ENCODE peak calls at places on chromosomes 13 and 19, in seven cellular contexts. M, G, J, U, B, N and I are unnamed samples.

GRCh38 chr13:40096357-40096911 is 441.0 kb downstream of the COG6 start:
- DNase-seq in M (no peak), G (peak), J (no peak), U (no peak), B (no peak), N (no peak), I (no peak)

GRCh38 chr13:51330741-51331140 is 8.8 kb upstream of the SERPINE3 start:
- DNase-seq in M (no peak), G (no peak), J (no peak), U (peak), B (no peak), N (no peak), I (no peak)

GRCh38 chr13:46154136-46154854 is 27.7 kb downstream of the LCP1 start:
- DNase-seq in M (peak), G (no peak), J (no peak), U (no peak), B (no peak), N (no peak), I (no peak)

GRCh38 chr19:41327499-41328156 is 17.7 kb downstream of the CCDC97 start:
- DNase-seq in M (peak), G (peak), J (peak), U (peak), B (peak), N (peak), I (peak)

GRCh38 chr19:39500543-39500942 is 1.8 kb downstream of the DLL3 start:
- DNase-seq in M (no peak), G (no peak), J (no peak), U (no peak), B (no peak), N (no peak), I (no peak)

GRCh38 chr13:49185264-49185663 is 34.9 kb upstream of the MLNR start:
- DNase-seq in M (no peak), G (no peak), J (no peak), U (no peak), B (peak), N (no peak), I (peak)

GRCh38 chr13:24286624-24287023 is 22.8 kb upstream of the C1QTNF9 start:
- DNase-seq in M (no peak), G (no peak), J (no peak), U (no peak), B (no peak), N (no peak), I (no peak)

GRCh38 chr13:41145136-41145908 is 12.7 kb upstream of the KBTBD6 start:
- DNase-seq in M (peak), G (no peak), J (no peak), U (peak), B (peak), N (no peak), I (no peak)

GRCh38 chr19:44863990-44864389 is 17.9 kb downstream of the NECTIN2 start:
- DNase-seq in M (no peak), G (no peak), J (no peak), U (no peak), B (no peak), N (no peak), I (no peak)

GRCh38 chr13:43720780-43721397 is 65.9 kb downstream of the ENOX1 start:
- DNase-seq in M (peak), G (no peak), J (no peak), U (no peak), B (peak), N (no peak), I (peak)

DNA sequence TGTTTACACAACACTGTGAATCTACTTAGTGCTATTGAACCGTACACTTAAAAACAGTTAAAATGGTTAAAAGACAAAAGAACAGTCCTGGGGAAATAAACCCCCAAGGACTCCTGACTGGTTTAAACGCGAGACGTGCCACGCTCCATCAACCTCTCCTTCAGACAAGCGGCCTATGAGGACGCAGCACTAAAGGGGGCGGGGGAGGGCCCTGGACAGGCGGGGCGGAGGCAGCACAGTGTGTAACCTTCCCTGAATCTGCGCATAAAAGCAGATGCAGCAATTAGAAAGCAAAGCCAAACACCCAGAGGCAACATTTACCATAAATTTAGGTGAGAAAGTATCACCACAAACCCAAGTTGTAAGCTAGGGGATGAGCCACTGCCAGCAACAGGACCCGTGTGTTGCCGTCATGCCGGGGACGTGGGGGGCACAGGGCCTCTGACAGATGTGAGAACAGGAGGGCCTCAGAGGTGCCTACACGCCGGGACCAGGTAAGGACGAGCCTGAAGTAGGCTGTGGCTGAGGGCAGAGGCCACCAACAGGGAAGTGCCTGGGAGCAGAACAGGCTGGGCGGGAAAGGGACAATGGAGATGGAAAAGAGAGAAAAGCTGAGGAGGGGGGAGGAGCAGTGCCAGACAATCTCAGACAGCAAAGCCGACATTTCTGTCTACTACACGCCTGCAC is 15.3 kb upstream of the ADPRHL1 start:
- DNase-seq in M (no peak), G (no peak), J (no peak), U (no peak), B (no peak), N (no peak), I (no peak)
- H3K9ac ChIP-seq in M (no peak), G (no peak), J (no peak), U (no peak), B (no peak), N (no peak), I (no peak)

DNA sequence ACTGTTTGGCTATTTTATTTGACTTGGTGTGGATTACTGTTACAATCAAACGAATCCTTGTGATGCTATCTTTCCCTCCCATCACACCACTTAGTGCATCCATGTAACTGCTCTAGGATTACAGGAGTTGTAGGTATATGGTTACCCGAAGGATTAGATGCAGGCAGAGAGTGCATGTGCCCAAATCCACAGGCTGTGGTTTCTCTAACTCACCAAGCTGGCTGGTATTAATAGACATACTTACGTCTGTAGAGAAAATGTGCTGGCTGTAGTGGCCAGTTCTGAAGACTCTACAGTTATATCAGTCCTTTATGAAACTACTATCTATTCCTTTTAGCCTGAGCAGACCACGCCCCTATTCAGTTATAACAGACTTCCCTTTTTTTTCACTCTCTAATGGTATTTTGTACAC is 1.1 kb upstream of the HMGB1 start:
- DNase-seq in M (no peak), G (peak), J (no peak), U (peak), B (peak), N (no peak), I (peak)
- H3K4me3 ChIP-seq in M (no peak), G (peak), J (peak), U (peak), B (no peak), N (no peak), I (peak)

GRCh38 chr19:46303345-46303701 is 6.5 kb downstream of the HIF3A start:
- DNase-seq in M (no peak), G (no peak), J (no peak), U (no peak), B (no peak), N (no peak), I (no peak)
- H3K9ac ChIP-seq in M (no peak), G (no peak), J (no peak), U (no peak), B (no peak), N (peak), I (no peak)

DNA sequence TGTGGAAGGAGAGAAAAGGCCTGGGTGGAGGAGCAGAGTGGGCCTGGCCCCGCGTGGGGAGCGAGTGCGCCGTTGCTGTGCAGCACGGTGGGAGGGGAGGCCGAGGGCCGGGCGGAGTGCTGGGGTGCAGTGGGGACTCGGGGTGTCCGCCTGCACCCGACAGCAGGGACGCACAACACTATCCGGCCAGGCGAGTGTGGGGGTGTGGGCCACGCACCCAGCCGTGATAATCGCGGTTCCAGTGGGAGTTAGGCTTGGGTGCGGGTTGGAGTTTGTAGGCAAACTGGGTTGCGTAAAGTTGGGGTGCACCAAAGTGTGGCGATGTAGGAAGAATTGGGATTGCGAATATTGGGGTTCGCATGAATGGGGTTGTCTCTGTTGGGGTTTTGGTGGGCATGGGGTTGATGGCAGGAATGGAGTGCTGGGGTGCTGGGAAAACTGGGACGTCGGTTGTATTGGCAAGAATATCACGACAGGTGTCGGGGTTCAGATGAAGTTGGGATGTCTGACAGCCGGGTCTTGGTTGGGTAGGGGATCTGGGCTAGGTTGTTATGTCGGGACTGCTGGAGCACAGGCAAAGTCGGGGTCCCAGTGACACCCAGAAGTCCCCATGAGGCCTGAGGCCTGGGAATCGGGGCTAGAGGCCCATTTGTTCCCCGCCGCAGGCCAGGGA is 604 bp upstream of the CIRBP start:
- DNase-seq in M (no peak), G (no peak), J (no peak), U (no peak), B (no peak), N (no peak), I (no peak)
- H3K4me3 ChIP-seq in M (peak), G (peak), J (peak), U (no peak), B (no peak), N (peak), I (no peak)

DNA sequence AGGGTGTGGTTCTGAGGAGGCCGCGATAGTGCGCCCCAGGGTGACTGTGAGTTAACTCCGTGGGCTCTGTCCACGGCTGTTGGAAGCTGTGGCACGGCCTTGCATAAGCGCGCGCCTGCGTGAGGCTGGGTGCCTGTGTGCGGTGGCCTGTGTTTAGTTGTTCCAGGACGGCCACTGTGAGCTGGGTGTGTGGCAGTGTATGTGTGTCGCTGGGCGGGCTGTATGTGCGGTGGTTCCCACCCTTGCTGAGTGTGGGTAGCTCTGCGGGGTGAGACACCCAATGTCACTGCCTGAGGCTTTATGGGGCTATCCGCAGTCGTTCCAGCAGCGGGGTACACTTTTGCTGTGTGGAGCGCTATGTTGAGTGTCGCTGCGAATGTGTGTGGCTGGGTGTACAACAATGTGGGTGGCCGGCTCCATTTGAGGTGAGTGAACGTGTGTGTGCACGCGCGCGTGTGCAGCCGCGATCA is 438 bp upstream of the SSBP4 start:
- DNase-seq in M (no peak), G (no peak), J (no peak), U (no peak), B (no peak), N (peak), I (no peak)
- H3K9ac ChIP-seq in M (peak), G (peak), J (no peak), U (peak), B (peak), N (peak), I (no peak)

GRCh38 chr19:19579533-19580361 is 38.7 kb downstream of the PBX4 start:
- DNase-seq in M (no peak), G (peak), J (no peak), U (no peak), B (no peak), N (no peak), I (no peak)
- H3K4me3 ChIP-seq in M (no peak), G (no peak), J (no peak), U (no peak), B (no peak), N (no peak), I (no peak)

GRCh38 chr19:49663224-49663623 is 2.4 kb downstream of the IRF3 start:
- DNase-seq in M (no peak), G (no peak), J (no peak), U (no peak), B (no peak), N (no peak), I (no peak)
- H3K9ac ChIP-seq in M (no peak), G (no peak), J (no peak), U (no peak), B (no peak), N (no peak), I (no peak)

DNA sequence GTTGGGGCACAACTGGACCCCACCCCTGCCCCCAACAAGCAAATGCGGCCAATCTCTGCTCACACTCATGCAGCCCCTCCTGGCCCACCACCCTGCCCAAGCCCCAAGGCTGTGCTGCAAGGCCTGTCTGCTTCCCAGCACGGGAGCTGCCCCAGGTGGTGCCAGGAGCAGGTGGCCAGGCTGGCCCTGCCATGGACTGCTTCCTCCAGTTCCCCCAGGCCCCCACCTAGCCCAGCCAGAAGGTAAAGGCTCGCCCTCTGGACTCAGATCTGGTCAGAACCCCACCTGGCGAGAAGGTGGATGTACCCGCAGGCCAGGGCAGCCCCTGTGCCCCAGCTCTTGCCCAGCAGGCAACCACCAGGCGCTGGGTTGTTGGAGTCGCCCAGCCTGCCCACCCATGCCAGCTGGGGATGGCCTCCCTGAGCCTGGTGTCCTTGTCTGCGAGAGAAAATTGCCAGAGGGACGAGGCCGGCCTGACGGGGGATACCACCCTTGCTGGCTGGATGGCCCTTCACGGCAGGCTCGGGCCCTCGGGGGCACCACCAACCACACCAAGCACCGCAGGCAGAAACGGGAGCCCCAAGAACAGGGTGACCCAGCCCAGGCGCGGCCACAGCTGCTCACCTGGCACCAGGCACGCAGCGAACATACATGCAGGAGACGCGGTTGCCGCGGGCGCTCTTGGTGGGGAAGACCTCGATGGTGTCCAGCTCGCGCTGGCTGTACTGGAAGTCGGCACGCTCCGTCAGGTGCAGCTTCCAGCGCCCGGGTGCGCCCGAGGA is 4.5 kb downstream of the ABHD17A start:
- DNase-seq in M (no peak), G (peak), J (no peak), U (no peak), B (no peak), N (no peak), I (no peak)
- H3K4me3 ChIP-seq in M (no peak), G (no peak), J (no peak), U (no peak), B (no peak), N (no peak), I (no peak)